ENCODE peak calls at places on chromosomes 12 and 14, in six cellular contexts. Y is colonic mucosa; J is upper lobe of right lung; R is endodermal cell; W is CD4-positive, CD25-positive, alpha-beta regulatory T cell; X is pancreas. O is an unnamed sample.

GRCh38 chr12:51395283-51396230 is 4.4 kb upstream of the GALNT6 start:
- DNase-seq in J (no peak), Y (no peak), X (no peak), R (peak; percentile 79), W (no peak), O (no peak)

GRCh38 chr14:97946291-97946690 is 1149.1 kb downstream of the VRK1 start:
- DNase-seq in X (no peak), W (no peak), Y (no peak), J (no peak), R (peak; percentile 65), O (no peak)

GRCh38 chr14:44529026-44529425 is 21.9 kb upstream of the FSCB start:
- DNase-seq in W (no peak), X (no peak), R (no peak), J (no peak), Y (no peak), O (no peak)

GRCh38 chr14:52473557-52473956 is 78.7 kb downstream of the TXNDC16 start:
- DNase-seq in W (peak; percentile 57), X (no peak), J (no peak), Y (no peak), R (no peak), O (no peak)

GRCh38 chr12:131213896-131214442 is 260.3 kb downstream of the ADGRD1 start:
- DNase-seq in J (peak; percentile 32), X (no peak), R (no peak), Y (no peak), W (no peak), O (no peak)

GRCh38 chr14:34981743-34982420 is 910 bp upstream of the SRP54 start:
- DNase-seq in Y (peak; percentile 50), J (no peak), X (no peak), R (peak; percentile 76), W (no peak), O (peak; percentile 7)

GRCh38 chr12:114743289-114743688 is 59.3 kb upstream of the TBX3 start:
- DNase-seq in X (no peak), W (no peak), Y (no peak), J (no peak), R (no peak), O (no peak)

GRCh38 chr12:111886662-111887545 is 44.9 kb downstream of the MAPKAPK5 start:
- DNase-seq in W (no peak), Y (no peak), X (no peak), J (no peak), R (no peak), O (no peak)

GRCh38 chr14:72454388-72454787 is 439.5 kb downstream of the DPF3 start:
- DNase-seq in W (no peak), R (no peak), J (no peak), Y (no peak), X (no peak), O (no peak)

GRCh38 chr12:101097829-101098580 is 112.0 kb downstream of the SLC5A8 start:
- DNase-seq in J (no peak), Y (no peak), X (no peak), R (no peak), W (no peak), O (no peak)

GRCh38 chr12:117073611-117074010 is 25.6 kb downstream of the TESC start:
- DNase-seq in R (no peak), X (no peak), W (no peak), J (no peak), Y (no peak), O (no peak)

GRCh38 chr12:117069926-117070900 is 29.0 kb downstream of the TESC start:
- DNase-seq in Y (no peak), J (no peak), R (peak; percentile 78), X (no peak), W (no peak), O (no peak)

GRCh38 chr12:117072106-117072505 is 27.1 kb downstream of the TESC start:
- DNase-seq in J (no peak), Y (no peak), X (no peak), W (no peak), R (no peak), O (no peak)

GRCh38 chr12:117071009-117071408 is 28.2 kb downstream of the TESC start:
- DNase-seq in X (no peak), Y (no peak), W (no peak), J (no peak), R (no peak), O (no peak)

GRCh38 chr12:117072736-117073475 is 26.3 kb downstream of the TESC start:
- DNase-seq in R (no peak), Y (no peak), J (no peak), X (no peak), W (no peak), O (no peak)
- H3K4me1 ChIP-seq in R (peaks cover 2% of the 10 kb centered on the region), Y (no peaks in the 10 kb centered on the region), J (no peaks in the 10 kb centered on the region), X (peaks cover 9% of the 10 kb centered on the region), W (no peaks in the 10 kb centered on the region), O (no peaks in the 10 kb centered on the region)

GRCh38 chr12:4496145-4496838 is 42.4 kb upstream of the RAD51AP1 start:
- DNase-seq in W (no peak), R (no peak), Y (no peak), J (no peak), X (no peak), O (no peak)

DNA sequence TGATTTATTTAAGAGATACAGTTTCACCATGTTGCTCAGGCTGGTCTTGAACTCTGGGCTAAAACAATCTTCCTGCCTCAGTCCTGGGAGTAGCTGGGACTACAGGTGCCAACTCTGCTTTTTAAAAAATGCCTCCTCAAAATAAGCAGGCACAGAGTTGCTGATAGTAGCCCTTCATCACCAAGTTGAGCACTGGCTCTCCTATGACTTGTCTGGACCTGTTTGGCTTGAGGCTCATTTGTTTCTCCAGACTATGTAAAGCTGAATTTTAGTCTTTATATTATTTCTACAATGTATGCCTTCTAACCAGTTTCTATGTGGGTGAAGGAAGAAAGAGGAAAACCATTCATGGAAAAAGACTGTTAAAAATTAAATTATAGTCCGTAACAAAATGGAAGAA is 39.5 kb upstream of the RAD51AP1 start:
- DNase-seq in W (no peak), X (no peak), Y (no peak), R (no peak), J (no peak), O (no peak)
- H3K36me3 ChIP-seq in W (peaks cover 47% of the 10 kb centered on the region), X (peaks cover 33% of the 10 kb centered on the region), Y (no peaks in the 10 kb centered on the region), R (peaks cover 58% of the 10 kb centered on the region), J (peaks cover 80% of the 10 kb centered on the region), O (peaks cover 89% of the 10 kb centered on the region)

GRCh38 chr14:39243831-39244230 is 10.1 kb downstream of the MIA2 start:
- DNase-seq in J (no peak), W (no peak), R (no peak), Y (no peak), X (no peak), O (no peak)

GRCh38 chr14:39241637-39242036 is 7.9 kb downstream of the MIA2 start:
- DNase-seq in J (no peak), X (no peak), W (no peak), Y (no peak), R (no peak), O (no peak)

GRCh38 chr14:39246618-39247017 is 12.9 kb downstream of the MIA2 start:
- DNase-seq in J (no peak), R (no peak), W (no peak), Y (no peak), X (no peak), O (no peak)

GRCh38 chr14:39251547-39251946 is 17.8 kb downstream of the MIA2 start:
- DNase-seq in J (no peak), Y (no peak), R (no peak), X (no peak), W (no peak), O (no peak)

DNA sequence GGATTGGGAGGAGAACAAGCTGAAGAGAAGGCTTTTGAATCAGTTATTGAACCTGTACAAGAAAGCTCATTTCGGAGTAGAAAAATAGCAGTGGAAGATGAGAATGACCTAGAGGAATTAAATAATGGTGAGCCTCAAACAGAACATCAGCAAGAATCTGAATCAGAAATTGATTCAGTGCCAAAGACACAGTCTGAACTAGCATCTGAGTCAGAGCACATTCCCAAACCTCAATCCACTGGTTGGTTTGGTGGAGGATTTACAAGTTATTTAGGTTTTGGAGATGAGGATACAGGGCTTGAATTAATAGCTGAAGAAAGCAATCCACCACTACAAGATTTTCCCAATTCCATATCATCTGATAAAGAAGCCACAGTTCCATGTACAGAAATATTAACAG is 13.5 kb downstream of the MIA2 start:
- DNase-seq in J (no peak), R (no peak), Y (no peak), X (no peak), W (no peak), O (no peak)
- H3K4me1 ChIP-seq in J (no peaks in the 10 kb centered on the region), R (no peaks in the 10 kb centered on the region), Y (no peaks in the 10 kb centered on the region), X (no peaks in the 10 kb centered on the region), W (no peaks in the 10 kb centered on the region), O (no peaks in the 10 kb centered on the region)

DNA sequence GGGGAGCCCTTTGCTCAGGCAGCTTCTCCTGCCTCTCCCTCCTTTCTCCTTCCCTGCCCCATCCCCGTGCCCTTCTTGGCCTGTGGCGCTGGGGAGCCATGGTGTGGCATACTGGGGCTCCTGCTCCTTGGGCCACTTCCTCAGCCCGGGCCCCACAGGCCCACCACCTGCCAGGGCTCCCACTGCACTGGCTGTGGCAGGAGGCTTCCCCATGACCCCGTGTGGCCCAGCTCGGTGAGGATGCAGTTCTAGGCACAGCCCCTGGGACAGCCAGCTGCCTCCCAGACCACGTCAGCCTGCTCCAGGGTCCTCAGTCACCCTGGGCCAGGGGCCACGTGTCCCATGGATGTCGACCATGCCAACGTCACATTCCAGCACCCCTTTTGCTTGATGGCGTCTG is 13.0 kb upstream of the AMN start:
- DNase-seq in R (no peak), J (peak; percentile 60), Y (no peak), X (no peak), W (no peak), O (no peak)
- H3K36me3 ChIP-seq in R (peaks cover 24% of the 10 kb centered on the region), J (peaks cover 26% of the 10 kb centered on the region), Y (no peaks in the 10 kb centered on the region), X (no peaks in the 10 kb centered on the region), W (peaks cover 24% of the 10 kb centered on the region), O (no peaks in the 10 kb centered on the region)

DNA sequence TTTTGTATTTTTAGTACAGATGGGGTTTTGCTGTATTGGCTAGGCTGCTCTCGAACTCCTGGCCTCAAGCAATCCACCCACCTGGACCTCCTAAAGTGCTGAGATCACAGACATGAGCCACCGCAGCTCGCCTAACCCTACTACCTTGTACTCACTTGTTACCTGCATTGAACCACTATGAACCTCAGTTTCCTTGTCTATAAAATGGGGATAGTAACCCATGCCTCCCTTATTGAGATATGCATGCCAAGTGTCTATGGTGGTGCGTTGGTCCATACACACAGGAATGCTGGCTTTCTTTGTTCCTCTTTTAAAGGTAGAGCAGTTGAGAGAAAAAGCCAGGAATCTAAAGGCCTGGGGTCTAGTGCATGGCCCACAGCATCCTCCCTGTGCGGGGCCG is 40.9 kb downstream of the KDM2B start:
- DNase-seq in J (no peak), W (no peak), X (no peak), R (no peak), Y (no peak), O (no peak)
- H3K4me1 ChIP-seq in J (peaks cover 23% of the 10 kb centered on the region), W (peaks cover 32% of the 10 kb centered on the region), X (peaks cover 4% of the 10 kb centered on the region), R (peaks cover 5% of the 10 kb centered on the region), Y (peaks cover 15% of the 10 kb centered on the region), O (no peaks in the 10 kb centered on the region)

O was measured in tibial nerve.